ENCODE peak calls at places on chromosome 20, in five cellular contexts. Q, O, F, E and X are unnamed samples.

GRCh38 chr20:58137236-58137635 is 91.2 kb downstream of the ANKRD60 start:
- DNase-seq in Q (no peak), O (no peak), F (no peak), E (no peak), X (no peak)

GRCh38 chr20:54379893-54380292 is 95.5 kb upstream of the DOK5 start:
- DNase-seq in Q (no peak), O (no peak), F (no peak), E (no peak), X (no peak)

GRCh38 chr20:62791301-62792181 is 4.7 kb upstream of the MRGBP start:
- DNase-seq in Q (peak), O (peak), F (peak), E (peak), X (peak)

GRCh38 chr20:8780926-8781325 is 288.0 kb upstream of the PLCB4 start:
- DNase-seq in Q (no peak), O (no peak), F (no peak), E (no peak), X (no peak)

GRCh38 chr20:14986026-14986655 is 648.7 kb upstream of the FLRT3 start:
- DNase-seq in Q (no peak), O (no peak), F (no peak), E (no peak), X (peak)

GRCh38 chr20:41509801-41510200 is 108.4 kb downstream of the CHD6 start:
- DNase-seq in Q (no peak), O (no peak), F (no peak), E (peak), X (peak)

GRCh38 chr20:52275243-52275817 is 83.8 kb upstream of the ZFP64 start:
- DNase-seq in Q (no peak), O (no peak), F (no peak), E (no peak), X (no peak)

GRCh38 chr20:55561259-55561658 is 444.1 kb downstream of the CBLN4 start:
- DNase-seq in Q (no peak), O (no peak), F (no peak), E (no peak), X (no peak)

GRCh38 chr20:1838479-1839279 is 56.5 kb upstream of the SIRPA start:
- DNase-seq in Q (no peak), O (peak), F (no peak), E (no peak), X (no peak)

GRCh38 chr20:62809530-62810428 is 5.1 kb downstream of the OGFR start:
- DNase-seq in Q (no peak), O (no peak), F (no peak), E (no peak), X (no peak)

GRCh38 chr20:45975686-45976085 is 3.7 kb upstream of the ZNF335 start:
- DNase-seq in Q (no peak), O (no peak), F (no peak), E (no peak), X (no peak)

GRCh38 chr20:36435799-36436541 is 105.3 kb upstream of the MYL9 start:
- DNase-seq in Q (no peak), O (peak), F (peak), E (peak), X (peak)

GRCh38 chr20:52783769-52784168 is 188.4 kb upstream of the TSHZ2 start:
- DNase-seq in Q (no peak), O (no peak), F (peak), E (no peak), X (no peak)

GRCh38 chr20:58714340-58714922 is 21.8 kb downstream of the NPEPL1 start:
- DNase-seq in Q (no peak), O (no peak), F (peak), E (no peak), X (no peak)

GRCh38 chr20:3820901-3821727 is 767 bp downstream of the AP5S1 start:
- DNase-seq in Q (no peak), O (no peak), F (no peak), E (no peak), X (no peak)

GRCh38 chr20:45320948-45321595 is 13.0 kb upstream of the MATN4 start:
- DNase-seq in Q (no peak), O (no peak), F (no peak), E (no peak), X (no peak)

GRCh38 chr20:61731363-61732181 is 334.1 kb downstream of the TAF4 start:
- DNase-seq in Q (no peak), O (no peak), F (no peak), E (peak), X (no peak)

GRCh38 chr20:24960302-24960801 is 11.3 kb downstream of the CST7 start:
- DNase-seq in Q (no peak), O (no peak), F (no peak), E (no peak), X (no peak)

GRCh38 chr20:33419140-33419974 is 18.0 kb upstream of the CDK5RAP1 start:
- DNase-seq in Q (no peak), O (no peak), F (no peak), E (peak), X (peak)

GRCh38 chr20:36367907-36368306 is 61.8 kb downstream of the DLGAP4 start:
- DNase-seq in Q (no peak), O (peak), F (no peak), E (no peak), X (no peak)

GRCh38 chr20:16714242-16714641 is 15.6 kb upstream of the SNRPB2 start:
- DNase-seq in Q (no peak), O (no peak), F (no peak), E (no peak), X (no peak)

GRCh38 chr20:23622839-23623343 is 14.9 kb downstream of the CST3 start:
- DNase-seq in Q (no peak), O (no peak), F (no peak), E (peak), X (peak)

GRCh38 chr20:17966432-17967312 is 1.9 kb downstream of the SNX5 start:
- DNase-seq in Q (no peak), O (no peak), F (no peak), E (no peak), X (no peak)

GRCh38 chr20:32506721-32507120 is 78.4 kb downstream of the NOL4L start:
- DNase-seq in Q (no peak), O (no peak), F (no peak), E (no peak), X (no peak)

GRCh38 chr20:62591591-62591990 is 50.7 kb upstream of the SLCO4A1 start:
- DNase-seq in Q (no peak), O (no peak), F (no peak), E (no peak), X (no peak)

GRCh38 chr20:9028419-9028818 is 40.5 kb upstream of the PLCB4 start:
- DNase-seq in Q (no peak), O (no peak), F (no peak), E (no peak), X (no peak)

GRCh38 chr20:48691523-48691922 is 136.3 kb downstream of the PREX1 start:
- DNase-seq in Q (no peak), O (peak), F (no peak), E (no peak), X (no peak)

GRCh38 chr20:6178537-6178936 is 55.7 kb upstream of the FERMT1 start:
- DNase-seq in Q (peak), O (no peak), F (no peak), E (no peak), X (no peak)

GRCh38 chr20:20568604-20569205 is 143.7 kb downstream of the RALGAPA2 start:
- DNase-seq in Q (no peak), O (peak), F (peak), E (no peak), X (peak)

GRCh38 chr20:48822178-48822577 is 5.6 kb downstream of the PREX1 start:
- DNase-seq in Q (no peak), O (no peak), F (no peak), E (no peak), X (no peak)

GRCh38 chr20:47210470-47210869 is 146.0 kb downstream of the ZMYND8 start:
- DNase-seq in Q (no peak), O (no peak), F (no peak), E (no peak), X (no peak)

GRCh38 chr20:18132663-18133062 is 5.0 kb upstream of the KAT14 start:
- DNase-seq in Q (no peak), O (no peak), F (no peak), E (no peak), X (no peak)

GRCh38 chr20:51712501-51713212 is 55.5 kb downstream of the ATP9A start:
- DNase-seq in Q (no peak), O (no peak), F (peak), E (no peak), X (peak)